ENCODE peak calls at places on chromosomes 7 and 10, in seven cellular contexts. G is hepatocyte, N is esophagus squamous epithelium, X is sigmoid colon, W is AG04450, C is neural progenitor cell, A is cardiac muscle cell. R is an unnamed sample. For H3K9me3 and H3K27me3, the result is how much of the 10 kb centered on the place peaks cover.

GRCh38 chr7:24304494-24305095 is 20.6 kb downstream of the NPY start:
- DNase-seq in G (no peak), N (no peak), X (no peak), W (no peak), C (no peak), A (no peak), R (no peak)

GRCh38 chr7:77698042-77698625 is 1.9 kb downstream of the RSBN1L start:
- DNase-seq in G (no peak), N (no peak), X (no peak), W (no peak), C (no peak), A (no peak), R (no peak)

GRCh38 chr7:151899513-151900360 is 22.8 kb upstream of the PRKAG2 start:
- DNase-seq in G (peak), N (no peak), X (peak), W (no peak), C (no peak), A (no peak), R (no peak)

GRCh38 chr10:22976535-22976934 is 48.7 kb downstream of the ARMC3 start:
- DNase-seq in G (no peak), N (no peak), X (no peak), W (no peak), C (no peak), A (no peak), R (peak)

GRCh38 chr10:71381611-71382010 is 15.1 kb upstream of the CDH23 start:
- DNase-seq in G (no peak), N (no peak), X (no peak), W (no peak), C (peak), A (no peak), R (no peak)

GRCh38 chr10:31102421-31102820 is 70.8 kb upstream of the ZNF438 start:
- DNase-seq in G (no peak), N (no peak), X (no peak), W (no peak), C (no peak), A (no peak), R (no peak)

GRCh38 chr10:122557516-122557915 is 3.0 kb upstream of the DMBT1 start:
- DNase-seq in G (no peak), N (no peak), X (no peak), W (no peak), C (peak), A (peak), R (no peak)

GRCh38 chr7:9958461-9958860 is 1015.2 kb upstream of the PHF14 start:
- DNase-seq in G (no peak), N (no peak), X (no peak), W (no peak), C (no peak), A (no peak), R (no peak)

GRCh38 chr10:5573968-5574641 is 49.3 kb downstream of the CALML3 start:
- DNase-seq in G (no peak), N (no peak), X (peak), W (no peak), C (no peak), A (no peak), R (no peak)

GRCh38 chr7:147586526-147586925 is 1004.0 kb upstream of the C7orf33 start:
- DNase-seq in G (no peak), N (no peak), X (no peak), W (no peak), C (no peak), A (no peak), R (peak)

GRCh38 chr10:122648599-122649428 is 50.8 kb downstream of the C10orf120 start:
- DNase-seq in G (peak), N (no peak), X (peak), W (peak), C (peak), A (peak), R (no peak)

GRCh38 chr10:43739171-43739570 is 90.5 kb upstream of the ZNF32 start:
- DNase-seq in G (no peak), N (no peak), X (no peak), W (no peak), C (no peak), A (no peak), R (no peak)

GRCh38 chr10:11017575-11018425 is at the start of gene CELF2:
- DNase-seq in G (peak), N (no peak), X (peak), W (no peak), C (peak), A (peak), R (peak)

GRCh38 chr7:43232376-43232775 is 119.9 kb downstream of the HECW1 start:
- DNase-seq in G (no peak), N (no peak), X (no peak), W (no peak), C (no peak), A (peak), R (no peak)

GRCh38 chr7:51067757-51068156 is 248.9 kb downstream of the COBL start:
- DNase-seq in G (peak), N (no peak), X (peak), W (peak), C (peak), A (peak), R (peak)

GRCh38 chr7:131105294-131105802 is 222.3 kb upstream of the MKLN1 start:
- DNase-seq in G (no peak), N (no peak), X (peak), W (no peak), C (no peak), A (peak), R (no peak)

GRCh38 chr10:110074986-110075664 is 67.3 kb downstream of the ADD3 start:
- DNase-seq in G (no peak), N (no peak), X (no peak), W (peak), C (no peak), A (peak), R (peak)

GRCh38 chr7:23394828-23395227 is 75.5 kb downstream of the IGF2BP3 start:
- DNase-seq in G (no peak), N (no peak), X (no peak), W (no peak), C (peak), A (no peak), R (peak)

GRCh38 chr7:28787116-28787515 is 171.0 kb downstream of the TRIL start:
- DNase-seq in G (no peak), N (no peak), X (no peak), W (no peak), C (no peak), A (no peak), R (no peak)

GRCh38 chr10:121734517-121735137 is 136.4 kb upstream of the FGFR2 start:
- DNase-seq in G (peak), N (no peak), X (no peak), W (no peak), C (peak), A (peak), R (no peak)

GRCh38 chr10:48551796-48552591 is 52.9 kb downstream of the ARHGAP22 start:
- DNase-seq in G (peak), N (no peak), X (no peak), W (peak), C (peak), A (peak), R (peak)

DNA sequence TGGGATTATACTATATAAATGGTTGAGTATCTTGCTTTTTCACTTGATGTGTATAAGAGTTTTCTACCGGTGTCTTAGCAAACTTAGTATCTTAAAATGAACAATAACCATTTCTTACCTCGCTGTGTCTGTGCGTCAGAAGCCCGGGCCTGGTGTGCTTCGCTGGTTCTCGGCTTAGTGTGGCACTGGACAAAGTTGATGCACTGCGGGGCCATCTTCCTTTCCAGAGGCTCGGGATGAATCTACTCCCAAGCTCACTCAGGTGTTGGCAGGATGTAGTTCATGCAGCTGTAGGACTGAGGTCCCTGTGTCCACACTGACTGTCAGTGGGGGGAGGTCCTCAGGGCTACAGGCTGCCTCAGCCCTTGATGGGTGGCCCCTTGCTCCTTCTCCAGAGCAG is 227.7 kb downstream of the GLRX3 start:
- DNase-seq in G (no peak), N (no peak), X (no peak), W (no peak), C (no peak), A (no peak), R (no peak)
- H3K9me3 ChIP-seq in G (under half), N (under half), X (under half), W (half or more), C (under half), A (under half), R (under half)

GRCh38 chr7:129375221-129375938 is 58.9 kb upstream of the STRIP2 start:
- DNase-seq in G (no peak), N (no peak), X (no peak), W (no peak), C (peak), A (no peak), R (no peak)

GRCh38 chr7:129381710-129382484 is 52.3 kb upstream of the STRIP2 start:
- DNase-seq in G (no peak), N (no peak), X (no peak), W (no peak), C (no peak), A (no peak), R (no peak)

GRCh38 chr7:129373651-129374428 is 60.4 kb upstream of the STRIP2 start:
- DNase-seq in G (no peak), N (no peak), X (no peak), W (no peak), C (no peak), A (no peak), R (no peak)

GRCh38 chr7:129376076-129376777 is 58.0 kb upstream of the STRIP2 start:
- DNase-seq in G (peak), N (no peak), X (no peak), W (no peak), C (peak), A (peak), R (peak)

DNA sequence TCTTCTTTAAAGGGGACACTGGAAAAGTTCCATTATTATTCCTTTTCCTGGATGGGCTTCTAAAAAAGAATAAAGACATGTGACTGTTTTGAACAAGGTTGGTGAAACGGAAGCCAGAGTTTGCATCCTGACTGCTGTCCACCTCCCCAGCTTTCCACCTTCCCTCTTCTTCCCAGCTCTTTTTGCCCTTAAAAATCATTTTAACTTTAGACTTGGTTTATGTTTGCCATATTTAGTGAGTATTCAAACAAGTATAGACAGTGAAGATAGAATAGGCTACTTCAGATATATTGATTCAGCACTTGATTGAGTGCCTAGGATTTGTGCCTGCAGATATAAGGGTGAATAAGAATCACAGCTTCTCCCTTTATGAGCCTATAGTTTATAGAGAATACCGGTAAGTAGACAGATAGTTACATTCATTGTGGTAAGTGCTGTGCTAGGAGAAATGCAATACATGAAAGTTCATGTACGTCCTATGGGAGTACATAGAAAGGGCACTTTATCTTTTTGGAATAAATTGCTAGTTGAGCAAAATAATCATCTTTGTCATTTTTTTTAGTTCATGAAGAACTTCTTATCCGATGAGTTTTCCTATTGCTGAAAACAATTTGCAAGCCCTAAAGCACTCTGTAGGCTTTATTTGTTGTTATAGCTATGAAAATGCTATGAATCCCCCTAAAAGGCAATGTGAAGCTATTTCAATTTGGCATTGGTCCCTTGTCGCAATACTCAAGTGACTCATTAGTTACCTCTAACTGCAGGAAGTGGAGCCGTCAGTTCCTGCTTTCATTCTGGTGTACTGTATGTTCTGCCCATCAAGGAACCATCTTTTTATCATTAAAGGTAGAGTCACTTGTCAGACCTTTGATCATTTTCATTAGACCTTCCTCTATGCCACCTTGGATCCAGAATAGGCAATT is 57.2 kb upstream of the STRIP2 start:
- DNase-seq in G (no peak), N (no peak), X (no peak), W (no peak), C (no peak), A (peak), R (peak)
- TF ChIP-seq CTCF in G (no peak), N (no peak), X (no peak), W (no peak), C (no peak), A (no peak), R (no peak)

DNA sequence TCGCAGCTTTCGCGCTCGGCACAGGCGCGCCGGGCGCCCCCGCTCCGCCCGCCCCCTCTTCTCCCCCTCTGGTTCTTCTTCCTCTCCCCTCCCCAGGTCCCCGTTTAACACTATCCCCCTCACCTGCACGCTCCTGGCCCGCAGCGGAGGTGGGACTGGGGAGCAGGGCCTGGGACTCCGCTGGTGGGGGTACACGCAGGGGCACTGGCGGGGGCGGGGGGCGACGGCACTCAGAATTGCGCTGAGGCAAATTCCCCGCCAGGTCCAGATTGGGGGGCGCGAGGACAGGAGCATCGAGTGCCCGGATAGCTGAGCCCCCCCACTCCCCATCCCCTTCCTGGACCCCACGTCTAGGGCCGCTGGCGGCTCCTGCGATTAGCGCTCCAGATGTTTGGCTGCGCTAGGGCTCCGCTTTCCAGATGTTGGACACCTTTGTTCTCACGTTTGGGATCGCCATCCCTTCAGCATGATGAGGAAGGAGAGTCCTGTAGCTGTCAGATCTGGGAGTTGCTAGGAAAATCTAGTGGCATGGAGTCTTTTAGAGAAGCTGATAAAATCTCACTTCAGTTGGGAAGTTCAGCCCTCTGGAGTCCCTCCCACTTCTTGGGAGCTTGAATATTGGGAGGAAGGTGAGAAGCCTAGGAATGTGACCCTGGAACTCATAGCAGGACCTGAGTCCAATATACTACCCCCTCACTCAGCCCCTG is 31.4 kb upstream of the PAX2 start:
- DNase-seq in G (no peak), N (no peak), X (peak), W (no peak), C (no peak), A (no peak), R (no peak)
- H3K27me3 ChIP-seq in G (half or more), N (under half), X (half or more), W (half or more), C (half or more), A (half or more), R (half or more)

DNA sequence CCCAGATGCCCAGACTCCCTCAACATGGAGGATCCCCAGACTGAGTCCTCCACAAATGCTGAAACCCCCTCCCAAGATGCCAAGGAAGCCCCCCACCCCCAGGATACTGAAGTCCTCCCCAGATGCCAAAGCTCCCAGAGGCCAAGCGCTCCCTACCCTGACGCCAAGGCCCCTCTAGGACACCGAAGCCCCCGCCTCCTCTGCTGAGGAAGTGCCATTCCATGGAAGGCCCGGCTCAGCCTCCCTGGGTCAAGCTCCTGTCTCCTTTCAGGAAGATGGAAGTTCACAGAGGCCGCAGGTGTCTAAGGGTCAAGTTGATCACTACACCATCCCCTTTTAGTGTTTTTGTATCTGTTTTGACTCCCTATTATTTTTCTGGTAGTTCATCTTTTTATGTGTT is 606.8 kb downstream of the DNAJB6 start:
- DNase-seq in G (no peak), N (no peak), X (no peak), W (no peak), C (no peak), A (no peak), R (no peak)
- H3K9me3 ChIP-seq in G (under half), N (under half), X (under half), W (half or more), C (under half), A (under half), R (under half)

GRCh38 chr7:67621704-67622103 is 625.1 kb downstream of the TYW1 start:
- DNase-seq in G (no peak), N (no peak), X (no peak), W (no peak), C (no peak), A (no peak), R (no peak)

GRCh38 chr7:67620216-67620933 is 623.7 kb downstream of the TYW1 start:
- DNase-seq in G (no peak), N (no peak), X (no peak), W (no peak), C (no peak), A (no peak), R (no peak)

GRCh38 chr7:67625257-67625713 is 628.7 kb downstream of the TYW1 start:
- DNase-seq in G (peak), N (no peak), X (peak), W (no peak), C (peak), A (peak), R (peak)
- TF ChIP-seq CTCF in G (peak), N (peak), X (peak), W (peak), C (peak), A (peak), R (peak)

DNA sequence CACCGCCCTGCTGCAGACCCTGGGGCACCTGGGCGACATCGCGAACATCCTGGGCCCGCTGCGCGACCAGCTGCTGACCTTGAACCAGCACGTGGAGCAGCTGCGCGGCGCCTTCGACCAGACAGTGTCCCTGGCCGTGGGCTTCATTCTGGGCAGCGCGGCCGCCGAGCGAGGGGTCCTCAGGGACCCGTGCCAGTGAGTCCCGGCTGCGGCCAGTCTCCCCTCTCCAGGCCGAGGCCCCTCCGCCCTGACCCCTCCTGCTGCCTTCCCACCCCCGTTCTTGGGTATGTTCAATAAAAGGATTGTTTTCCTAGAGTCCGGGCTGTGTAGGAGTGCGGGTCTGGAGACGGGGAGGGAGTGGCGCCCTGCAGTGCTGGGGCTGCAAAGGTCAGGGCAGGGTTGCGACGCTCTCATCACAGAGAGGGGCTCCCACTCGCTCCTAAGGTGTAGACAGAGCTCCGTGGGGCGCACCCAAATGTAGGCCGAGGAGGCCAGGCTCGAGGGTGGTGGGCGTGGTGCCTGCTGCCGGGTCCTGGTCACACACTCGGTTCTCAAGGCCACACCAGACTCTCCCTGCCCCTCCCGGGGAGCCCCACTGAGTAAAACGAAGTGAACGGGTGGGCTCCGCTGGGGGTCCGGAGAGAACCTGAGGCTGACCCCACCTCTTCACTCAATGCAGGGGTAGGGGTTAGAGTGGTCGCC is 1.4 kb downstream of the UTF1 start:
- DNase-seq in G (no peak), N (no peak), X (no peak), W (no peak), C (no peak), A (no peak), R (no peak)
- H3K27me3 ChIP-seq in G (half or more), N (under half), X (half or more), W (half or more), C (half or more), A (half or more), R (under half)

GRCh38 chr7:56479748-56480147 is 363.5 kb upstream of the NUPR2 start:
- DNase-seq in G (no peak), N (no peak), X (no peak), W (no peak), C (no peak), A (no peak), R (no peak)
- H3K9me3 ChIP-seq in G (under half), N (half or more), X (under half), W (half or more), C (under half), A (under half), R (under half)